ENCODE peak calls at places on chromosomes 13 and 19, in six cellular contexts. One of them, this sample, is unnamed.

GRCh38 chr19:40380199-40381037 is 9.6 kb downstream of the HIPK4 start:
- DNase-seq in K562: no peak
- DNase-seq in A549: no peak
- DNase-seq in IMR-90: no peak
- DNase-seq in GM12878: no peak
- DNase-seq in HepG2: no peak
- DNase-seq in this sample: no peak

GRCh38 chr19:34666200-34666957 is 10.6 kb downstream of the SCGB2B2 start:
- DNase-seq in GM12878: no peak
- DNase-seq in K562: no peak
- DNase-seq in HepG2: no peak
- DNase-seq in A549: no peak
- DNase-seq in IMR-90: no peak
- DNase-seq in this sample: no peak

GRCh38 chr19:37361994-37362393 is 8.9 kb upstream of the ZNF527 start:
- DNase-seq in A549: no peak
- DNase-seq in GM12878: no peak
- DNase-seq in K562: no peak
- DNase-seq in IMR-90: peak; percentile 67
- DNase-seq in HepG2: no peak
- DNase-seq in this sample: no peak

GRCh38 chr19:56566904-56567273 is 379 bp upstream of the ZNF470 start:
- DNase-seq in GM12878: no peak
- DNase-seq in A549: peak; percentile 33
- DNase-seq in IMR-90: no peak
- DNase-seq in HepG2: no peak
- DNase-seq in K562: no peak
- DNase-seq in this sample: peak; percentile 35

GRCh38 chr13:80436571-80437169 is 95.7 kb upstream of the SPRY2 start:
- DNase-seq in A549: no peak
- DNase-seq in IMR-90: no peak
- DNase-seq in K562: no peak
- DNase-seq in HepG2: no peak
- DNase-seq in GM12878: no peak
- DNase-seq in this sample: no peak

GRCh38 chr19:5332501-5332900 is 8.1 kb downstream of the PTPRS start:
- DNase-seq in IMR-90: no peak
- DNase-seq in GM12878: no peak
- DNase-seq in A549: no peak
- DNase-seq in K562: no peak
- DNase-seq in HepG2: no peak
- DNase-seq in this sample: no peak

GRCh38 chr19:48558018-48558684 is 6.2 kb downstream of the SULT2B1 start:
- DNase-seq in A549: peak; percentile 96
- DNase-seq in GM12878: no peak
- DNase-seq in HepG2: peak; percentile 93
- DNase-seq in K562: peak; percentile 49
- DNase-seq in IMR-90: peak; percentile 40
- DNase-seq in this sample: no peak

GRCh38 chr13:44434441-44435141 is 61.0 kb downstream of the SERP2 start:
- DNase-seq in A549: no peak
- DNase-seq in IMR-90: no peak
- DNase-seq in GM12878: no peak
- DNase-seq in K562: no peak
- DNase-seq in HepG2: no peak
- DNase-seq in this sample: no peak

GRCh38 chr13:111005364-111005763 is 90.5 kb upstream of the ANKRD10 start:
- DNase-seq in K562: no peak
- DNase-seq in GM12878: no peak
- DNase-seq in IMR-90: peak; percentile 67
- DNase-seq in A549: peak; percentile 2
- DNase-seq in HepG2: no peak
- DNase-seq in this sample: no peak

GRCh38 chr19:35055715-35056179 is 14.2 kb downstream of the HPN start:
- DNase-seq in IMR-90: no peak
- DNase-seq in GM12878: no peak
- DNase-seq in HepG2: no peak
- DNase-seq in K562: peak; percentile 46
- DNase-seq in A549: no peak
- DNase-seq in this sample: no peak

GRCh38 chr13:76822691-76823267 is 63.4 kb downstream of the KCTD12 start:
- DNase-seq in HepG2: no peak
- DNase-seq in A549: no peak
- DNase-seq in IMR-90: peak; percentile 34
- DNase-seq in GM12878: no peak
- DNase-seq in K562: no peak
- DNase-seq in this sample: no peak

GRCh38 chr19:33796164-33797100 is at the start of gene KCTD15:
- DNase-seq in K562: peak; percentile 75
- DNase-seq in A549: no peak
- DNase-seq in IMR-90: peak; percentile 31
- DNase-seq in HepG2: no peak
- DNase-seq in GM12878: no peak
- DNase-seq in this sample: peak; percentile 35

GRCh38 chr19:21328402-21328801 is 808 bp downstream of the ZNF708 start:
- DNase-seq in GM12878: no peak
- DNase-seq in IMR-90: no peak
- DNase-seq in K562: peak; percentile 7
- DNase-seq in A549: no peak
- DNase-seq in HepG2: peak; percentile 3
- DNase-seq in this sample: no peak

GRCh38 chr19:19366691-19367396 is 38.6 kb upstream of the GATAD2A start:
- DNase-seq in IMR-90: peak; percentile 64
- DNase-seq in A549: peak; percentile 69
- DNase-seq in K562: peak; percentile 80
- DNase-seq in GM12878: no peak
- DNase-seq in HepG2: peak; percentile 92
- DNase-seq in this sample: peak; percentile 80

GRCh38 chr19:53992211-53992610 is 774 bp downstream of the CACNG6 start:
- DNase-seq in A549: no peak
- DNase-seq in IMR-90: no peak
- DNase-seq in HepG2: no peak
- DNase-seq in GM12878: no peak
- DNase-seq in K562: no peak
- DNase-seq in this sample: no peak

GRCh38 chr19:43406297-43406696 is 8.4 kb upstream of the TEX101 start:
- DNase-seq in HepG2: no peak
- DNase-seq in A549: no peak
- DNase-seq in GM12878: no peak
- DNase-seq in IMR-90: no peak
- DNase-seq in K562: no peak
- DNase-seq in this sample: no peak

GRCh38 chr19:7516281-7516862 is 469 bp downstream of the ZNF358 start:
- DNase-seq in GM12878: no peak
- DNase-seq in HepG2: no peak
- DNase-seq in A549: no peak
- DNase-seq in IMR-90: no peak
- DNase-seq in K562: no peak
- DNase-seq in this sample: no peak

GRCh38 chr13:41740479-41740878 is 220.4 kb downstream of the VWA8 start:
- DNase-seq in A549: no peak
- DNase-seq in HepG2: no peak
- DNase-seq in K562: no peak
- DNase-seq in IMR-90: no peak
- DNase-seq in GM12878: no peak
- DNase-seq in this sample: no peak
- TF ChIP-seq BHLHE40 in A549: no peak
- TF ChIP-seq BHLHE40 in HepG2: no peak
- TF ChIP-seq BHLHE40 in K562: no peak
- TF ChIP-seq BHLHE40 in IMR-90: no peak
- TF ChIP-seq BHLHE40 in GM12878: no peak
- TF ChIP-seq BHLHE40 in this sample: no peak

DNA sequence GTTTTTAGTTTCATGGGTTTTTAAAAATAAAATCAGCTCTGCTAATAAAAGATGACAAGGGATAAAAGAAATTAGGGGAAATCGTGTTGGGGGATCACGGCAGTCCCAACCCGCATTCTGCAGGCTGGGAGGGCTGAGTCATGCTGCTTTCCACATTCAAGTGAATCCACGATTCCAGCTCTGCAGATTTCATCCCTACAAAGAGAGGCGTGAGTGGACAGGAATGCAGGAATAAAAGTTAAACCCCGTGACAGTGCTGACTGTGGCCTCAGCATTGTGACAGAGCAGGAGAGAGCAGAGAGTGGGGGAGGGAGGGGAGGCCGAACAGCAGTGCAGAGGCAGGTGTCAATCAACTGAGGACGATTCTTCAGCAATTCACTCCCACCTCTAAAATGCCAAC is 66.5 kb upstream of the RAP2A start:
- DNase-seq in IMR-90: peak; percentile 78
- DNase-seq in HepG2: no peak
- DNase-seq in K562: no peak
- DNase-seq in A549: no peak
- DNase-seq in GM12878: no peak
- DNase-seq in this sample: no peak
- TF ChIP-seq BHLHE40 in IMR-90: peak; percentile 11
- TF ChIP-seq BHLHE40 in HepG2: no peak
- TF ChIP-seq BHLHE40 in K562: no peak
- TF ChIP-seq BHLHE40 in A549: no peak
- TF ChIP-seq BHLHE40 in GM12878: no peak
- TF ChIP-seq BHLHE40 in this sample: no peak

GRCh38 chr19:3142292-3142670 is 6.4 kb downstream of the GNA15 start:
- DNase-seq in A549: peak; percentile 81
- DNase-seq in HepG2: no peak
- DNase-seq in GM12878: no peak
- DNase-seq in K562: no peak
- DNase-seq in IMR-90: peak; percentile 87
- DNase-seq in this sample: no peak
- TF ChIP-seq BHLHE40 in A549: no peak
- TF ChIP-seq BHLHE40 in HepG2: no peak
- TF ChIP-seq BHLHE40 in GM12878: no peak
- TF ChIP-seq BHLHE40 in K562: no peak
- TF ChIP-seq BHLHE40 in IMR-90: no peak
- TF ChIP-seq BHLHE40 in this sample: no peak

GRCh38 chr19:13396256-13397080 is 109.8 kb downstream of the CACNA1A start:
- DNase-seq in IMR-90: peak; percentile 70
- DNase-seq in K562: peak; percentile 67
- DNase-seq in A549: peak; percentile 27
- DNase-seq in HepG2: peak; percentile 30
- DNase-seq in GM12878: no peak
- DNase-seq in this sample: peak; percentile 74
- TF ChIP-seq BHLHE40 in IMR-90: peak; percentile 15
- TF ChIP-seq BHLHE40 in K562: peak; percentile 63
- TF ChIP-seq BHLHE40 in A549: no peak
- TF ChIP-seq BHLHE40 in HepG2: no peak
- TF ChIP-seq BHLHE40 in GM12878: no peak
- TF ChIP-seq BHLHE40 in this sample: no peak

GRCh38 chr13:114309806-114310410 is 4.4 kb upstream of the CHAMP1 start:
- DNase-seq in K562: no peak
- DNase-seq in IMR-90: no peak
- DNase-seq in HepG2: no peak
- DNase-seq in A549: no peak
- DNase-seq in GM12878: no peak
- DNase-seq in this sample: no peak
- TF ChIP-seq BHLHE40 in K562: no peak
- TF ChIP-seq BHLHE40 in IMR-90: no peak
- TF ChIP-seq BHLHE40 in HepG2: no peak
- TF ChIP-seq BHLHE40 in A549: no peak
- TF ChIP-seq BHLHE40 in GM12878: no peak
- TF ChIP-seq BHLHE40 in this sample: no peak

DNA sequence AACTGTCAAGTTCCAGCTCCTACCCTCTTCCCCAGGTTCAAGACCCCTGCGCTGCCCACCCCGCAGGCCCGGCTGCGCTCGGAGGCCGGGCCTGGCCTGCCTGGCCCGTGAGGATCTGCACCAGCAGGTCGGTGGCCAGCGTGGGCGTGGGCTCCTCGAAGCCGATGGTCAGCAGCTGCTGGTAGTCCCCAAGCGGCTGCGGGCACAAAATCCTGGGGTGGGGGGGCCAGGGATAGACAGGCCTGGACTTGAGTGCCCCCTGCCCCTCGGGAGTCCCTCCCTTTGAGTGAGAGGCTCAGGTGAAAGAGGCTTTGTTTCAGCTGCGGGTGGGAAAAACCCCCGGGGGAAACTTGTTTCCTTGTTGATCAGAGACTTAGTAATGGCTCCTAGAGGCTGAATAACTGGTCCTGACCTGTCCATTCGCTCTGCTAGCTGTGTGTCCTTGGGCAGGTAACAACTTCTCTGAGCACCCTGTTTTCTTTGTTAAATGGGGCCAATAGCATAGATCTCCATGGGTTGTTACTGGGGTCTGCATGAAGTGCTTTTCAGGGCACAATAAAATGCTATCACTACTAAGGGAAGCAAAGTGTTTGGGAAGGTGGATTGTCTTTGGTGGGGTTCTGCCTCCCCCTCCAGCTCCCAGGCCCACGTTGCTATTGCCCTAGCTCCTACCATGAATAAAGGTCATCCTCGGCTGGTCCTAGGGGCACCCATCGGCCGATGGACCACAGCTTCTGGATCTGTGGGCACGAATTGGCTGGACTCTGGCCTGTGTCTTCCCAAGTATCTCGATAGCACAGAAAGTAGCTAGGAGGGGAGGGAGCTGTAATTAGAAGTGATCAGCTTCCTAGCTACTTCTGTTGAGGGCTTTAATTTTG is 3.5 kb downstream of the C19orf67 start:
- DNase-seq in GM12878: no peak
- DNase-seq in K562: no peak
- DNase-seq in IMR-90: peak; percentile 27
- DNase-seq in HepG2: no peak
- DNase-seq in A549: no peak
- DNase-seq in this sample: no peak
- TF ChIP-seq BHLHE40 in GM12878: peak; percentile 60
- TF ChIP-seq BHLHE40 in K562: peak; percentile 21
- TF ChIP-seq BHLHE40 in IMR-90: no peak
- TF ChIP-seq BHLHE40 in HepG2: no peak
- TF ChIP-seq BHLHE40 in A549: no peak
- TF ChIP-seq BHLHE40 in this sample: no peak

This sample was measured in HEK293T.